ENCODE peak calls at places on chromosomes 4 and X, in seven cellular contexts. F is H9, X is IMR-90, A is mesendoderm, N is H1, L is neuronal stem cell, I is trophoblast cell. S is an unnamed sample.

GRCh38 chrX:48676893-48677270 is 6.7 kb upstream of the WAS start:
- DNase-seq in F (peak; percentile 30), X (no peak), A (peak; percentile 24), N (no peak), L (no peak), I (no peak), S (no peak)

GRCh38 chr4:148060264-148061138 is 328.6 kb downstream of the ARHGAP10 start:
- DNase-seq in F (no peak), X (no peak), A (no peak), N (no peak), L (no peak), I (no peak), S (no peak)

GRCh38 chrX:148069759-148070503 is 88.8 kb downstream of the FMR1NB start:
- DNase-seq in F (no peak), X (no peak), A (no peak), N (no peak), L (no peak), I (no peak), S (no peak)

GRCh38 chr4:142960134-142960533 is 114.0 kb upstream of the INPP4B start:
- DNase-seq in F (no peak), X (no peak), A (no peak), N (no peak), L (no peak), I (no peak), S (no peak)

GRCh38 chr4:186015212-186015817 is 53.6 kb upstream of the TLR3 start:
- DNase-seq in F (no peak), X (no peak), A (no peak), N (no peak), L (no peak), I (peak; percentile 71), S (no peak)

GRCh38 chr4:162645381-162645780 is 481.6 kb upstream of the FSTL5 start:
- DNase-seq in F (no peak), X (no peak), A (peak; percentile 71), N (no peak), L (no peak), I (peak; percentile 16), S (no peak)

GRCh38 chr4:114922582-114922912 is 190.9 kb downstream of the NDST4 start:
- DNase-seq in F (no peak), X (no peak), A (no peak), N (no peak), L (no peak), I (no peak), S (no peak)

GRCh38 chrX:20066968-20067708 is 49.6 kb downstream of the MAP7D2 start:
- DNase-seq in F (no peak), X (peak; percentile 70), A (peak; percentile 55), N (no peak), L (no peak), I (no peak), S (peak; percentile 51)

GRCh38 chrX:142036111-142036510 is 132.4 kb downstream of the MAGEC1 start:
- DNase-seq in F (no peak), X (peak; percentile 0), A (no peak), N (no peak), L (no peak), I (no peak), S (no peak)

GRCh38 chr4:73883306-73883705 is 14.1 kb downstream of the CXCL1 start:
- DNase-seq in F (no peak), X (peak; percentile 79), A (no peak), N (no peak), L (no peak), I (no peak), S (peak; percentile 38)

DNA sequence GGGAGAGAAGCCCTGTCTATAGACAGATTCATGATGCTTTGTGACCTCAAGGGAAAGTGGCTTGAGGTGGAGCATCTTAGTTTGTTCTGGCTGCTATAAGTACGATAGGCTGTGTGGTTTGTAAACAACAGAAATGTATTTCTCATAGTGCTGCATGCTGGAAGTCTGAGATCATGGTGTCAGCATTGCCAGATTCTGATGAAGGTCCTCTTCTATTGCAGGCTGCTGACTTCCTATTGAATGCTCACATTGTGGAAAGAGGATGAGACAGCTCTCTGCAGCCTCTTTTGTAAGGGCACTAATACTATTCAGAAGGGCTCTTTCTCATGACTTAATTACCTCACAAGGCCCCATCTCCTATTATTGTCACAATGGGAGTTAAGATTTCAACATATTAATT is 1674.0 kb upstream of the PCDH7 start:
- DNase-seq in F (no peak), X (peak; percentile 92), A (no peak), N (no peak), L (no peak), I (no peak), S (peak; percentile 82)
- H4K8ac ChIP-seq in F (no peak overlapping the region), X (peak overlapping the region; percentile 79), A (no peak overlapping the region), N (no peak overlapping the region), L (no peak overlapping the region), I (no peak overlapping the region), S (no peak overlapping the region)

DNA sequence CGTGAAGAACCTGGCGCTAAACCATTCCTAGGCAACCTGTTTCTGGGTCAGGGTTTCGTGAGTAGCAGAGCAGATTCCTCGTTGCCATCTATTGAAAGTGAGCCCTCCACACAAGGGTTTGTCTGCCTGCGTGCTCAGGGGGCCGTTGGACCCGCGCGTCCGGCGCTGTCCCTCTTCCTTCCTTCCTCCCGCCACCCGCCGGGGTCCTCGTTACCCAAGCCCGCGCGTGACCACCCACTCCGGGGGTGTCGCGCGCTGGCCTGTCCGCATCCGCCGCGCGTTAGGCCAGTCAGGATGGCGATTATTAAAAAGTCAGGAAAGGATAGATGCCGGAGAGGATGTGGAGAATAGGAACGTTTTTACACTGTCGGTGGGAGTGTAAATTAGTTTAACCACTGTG is 66.8 kb downstream of the LINC00632 start:
- DNase-seq in F (no peak), X (no peak), A (no peak), N (no peak), L (no peak), I (no peak), S (no peak)
- H3K79me1 ChIP-seq in F (no peaks in the 10 kb centered on the region), X (no peaks in the 10 kb centered on the region), A (no peaks in the 10 kb centered on the region), N (no peaks in the 10 kb centered on the region), L (no peaks in the 10 kb centered on the region), I (no peaks in the 10 kb centered on the region), S (peaks cover 8% of the 10 kb centered on the region)

DNA sequence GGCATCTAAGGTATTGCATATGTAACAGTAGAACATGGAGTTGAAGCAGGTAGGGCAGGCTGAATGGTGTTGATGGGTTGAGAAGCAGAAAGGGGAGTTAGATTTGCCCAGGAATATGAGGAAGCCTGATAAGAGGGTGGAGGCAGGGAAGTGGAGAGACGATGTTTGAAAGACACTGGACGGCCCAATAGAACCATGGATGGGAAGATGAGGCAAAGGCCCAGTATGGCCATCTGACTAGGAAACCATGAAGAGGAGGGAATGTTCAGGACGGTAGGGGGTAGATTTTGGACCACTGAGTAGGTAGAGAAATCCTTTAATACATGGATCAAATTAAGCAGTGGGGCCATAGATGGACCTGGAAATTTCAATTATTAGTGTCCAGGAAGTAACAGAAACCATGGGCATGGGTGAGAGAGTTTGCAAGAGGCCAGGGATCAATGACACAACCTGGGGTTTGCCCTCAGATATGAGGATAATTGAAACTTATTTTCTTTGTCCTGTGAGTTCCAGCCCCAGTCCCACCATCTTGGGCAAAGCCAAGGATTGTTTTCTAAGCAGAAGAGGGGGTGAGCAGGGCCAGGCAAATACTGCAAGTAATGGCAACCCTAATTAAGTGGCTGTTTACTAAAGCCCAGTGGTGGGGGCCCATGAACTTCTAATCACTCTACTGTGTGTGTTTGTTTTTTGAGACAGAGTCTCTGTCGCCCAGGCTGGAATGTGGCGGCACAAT is 2.5 kb upstream of the USP11 start:
- DNase-seq in F (no peak), X (no peak), A (no peak), N (no peak), L (no peak), I (no peak), S (no peak)
- H3K9ac ChIP-seq in F (no peak overlapping the region), X (no peak overlapping the region), A (no peak overlapping the region), N (no peak overlapping the region), L (no peak overlapping the region), I (no peak overlapping the region), S (no peak overlapping the region)

DNA sequence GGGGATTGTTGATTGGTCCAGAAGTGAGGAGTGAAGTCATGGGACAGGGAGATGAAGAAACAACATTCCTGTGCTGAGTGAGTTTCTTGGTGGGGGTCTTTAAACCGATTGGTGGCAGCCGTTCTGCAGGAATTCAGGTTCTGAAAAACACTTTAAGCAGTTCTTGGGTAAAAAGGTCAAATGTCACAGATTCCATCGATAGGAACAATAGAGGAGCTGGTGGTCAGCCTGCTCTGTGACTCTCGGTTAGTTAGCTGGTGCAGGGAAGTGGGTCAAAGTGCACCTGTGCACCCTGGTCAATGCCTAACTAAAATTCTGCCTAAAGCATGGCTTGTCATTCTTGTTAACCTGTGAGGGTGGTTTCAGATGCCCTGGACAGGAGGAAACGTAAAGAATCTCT is 34.6 kb upstream of the MGST2 start:
- DNase-seq in F (no peak), X (no peak), A (peak; percentile 46), N (no peak), L (peak; percentile 49), I (no peak), S (no peak)
- H4K8ac ChIP-seq in F (no peak overlapping the region), X (no peak overlapping the region), A (no peak overlapping the region), N (no peak overlapping the region), L (no peak overlapping the region), I (no peak overlapping the region), S (no peak overlapping the region)

GRCh38 chrX:84078991-84079390 is 109.0 kb downstream of the RPS6KA6 start:
- DNase-seq in F (no peak), X (no peak), A (no peak), N (no peak), L (no peak), I (no peak), S (no peak)
- H3K79me1 ChIP-seq in F (no peaks in the 10 kb centered on the region), X (no peaks in the 10 kb centered on the region), A (no peaks in the 10 kb centered on the region), N (no peaks in the 10 kb centered on the region), L (no peaks in the 10 kb centered on the region), I (no peaks in the 10 kb centered on the region), S (no peaks in the 10 kb centered on the region)

GRCh38 chr4:122765702-122766352 is 33.3 kb downstream of the BBS12 start:
- DNase-seq in F (no peak), X (peak; percentile 91), A (no peak), N (no peak), L (no peak), I (no peak), S (peak; percentile 95)

GRCh38 chr4:122766950-122767349 is 34.4 kb downstream of the BBS12 start:
- DNase-seq in F (no peak), X (no peak), A (no peak), N (no peak), L (no peak), I (no peak), S (no peak)

GRCh38 chr4:122764808-122765189 is 32.3 kb downstream of the BBS12 start:
- DNase-seq in F (no peak), X (peak; percentile 92), A (no peak), N (no peak), L (no peak), I (no peak), S (peak; percentile 95)

GRCh38 chr4:122764071-122764807 is 31.7 kb downstream of the BBS12 start:
- DNase-seq in F (no peak), X (peak; percentile 75), A (no peak), N (no peak), L (no peak), I (no peak), S (peak; percentile 62)

DNA sequence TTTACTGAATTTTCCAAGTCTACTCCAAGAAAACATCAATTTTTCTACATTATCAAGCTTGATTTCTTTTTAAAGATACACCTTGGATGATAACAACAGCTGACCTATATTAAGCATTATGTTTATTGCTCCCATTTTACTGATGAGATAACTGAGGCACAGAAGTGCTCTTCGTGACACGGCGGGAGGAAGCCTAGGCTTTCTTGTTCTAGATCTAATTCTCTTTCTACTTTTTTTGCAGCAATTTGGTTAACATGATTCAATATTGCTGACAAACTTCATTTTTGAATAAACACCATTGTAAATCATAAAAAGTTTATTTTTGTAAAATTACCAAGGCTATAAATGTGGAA is 33.8 kb downstream of the BBS12 start:
- DNase-seq in F (no peak), X (no peak), A (no peak), N (no peak), L (no peak), I (no peak), S (no peak)
- H3K9ac ChIP-seq in F (no peak overlapping the region), X (no peak overlapping the region), A (no peak overlapping the region), N (no peak overlapping the region), L (no peak overlapping the region), I (no peak overlapping the region), S (peak overlapping the region; percentile 93)

S was measured in mesenchymal stem cell.